ENCODE peak calls at places on chromosomes 1 and 21, in seven cellular contexts. T, R, G, Z, A, Q and C are unnamed samples.

GRCh38 chr1:203351037-203351625 is at the start of gene FMOD:
- DNase-seq in G (peak; percentile 29), R (peak; percentile 43), Z (no peak), Q (peak; percentile 63), T (no peak), A (peak; percentile 13), C (no peak)

GRCh38 chr1:169107673-169108160 is 1.2 kb downstream of the ATP1B1 start:
- DNase-seq in R (no peak), Z (no peak), A (no peak), T (no peak), G (peak; percentile 23), Q (no peak), C (no peak)

GRCh38 chr1:10060311-10061100 is 27.7 kb downstream of the UBE4B start:
- DNase-seq in Z (no peak), Q (no peak), T (no peak), R (no peak), A (no peak), G (no peak), C (no peak)

GRCh38 chr1:25180996-25181395 is 51.3 kb downstream of the SYF2 start:
- DNase-seq in T (no peak), G (no peak), A (no peak), Z (no peak), Q (no peak), R (no peak), C (no peak)

GRCh38 chr1:119635801-119636390 is 12.2 kb downstream of the ZNF697 start:
- DNase-seq in T (no peak), Z (no peak), G (no peak), A (no peak), R (no peak), Q (no peak), C (no peak)

GRCh38 chr1:152459596-152460528 is 45.8 kb upstream of the CRNN start:
- DNase-seq in Q (peak; percentile 83), Z (no peak), T (no peak), G (peak; percentile 71), R (peak; percentile 66), A (peak; percentile 20), C (no peak)

GRCh38 chr1:198153103-198153502 is 3.7 kb upstream of the NEK7 start:
- DNase-seq in G (no peak), T (no peak), Q (no peak), Z (no peak), A (peak; percentile 58), R (peak; percentile 45), C (no peak)

GRCh38 chr1:232868793-232869491 is 63.7 kb downstream of the MAP10 start:
- DNase-seq in Z (no peak), A (no peak), R (no peak), T (no peak), G (no peak), Q (no peak), C (no peak)

GRCh38 chr1:21882721-21883415 is 54.2 kb downstream of the HSPG2 start:
- DNase-seq in Q (no peak), R (no peak), A (no peak), T (no peak), G (no peak), Z (no peak), C (no peak)

GRCh38 chr1:54456921-54457529 is 50.8 kb upstream of the SSBP3 start:
- DNase-seq in A (no peak), Q (no peak), R (no peak), T (no peak), G (no peak), Z (no peak), C (no peak)

GRCh38 chr1:22652457-22652856 is 579 bp upstream of the C1QB start:
- DNase-seq in Q (no peak), Z (no peak), R (no peak), G (no peak), T (no peak), A (no peak), C (no peak)

GRCh38 chr1:93723101-93723500 is 41.5 kb upstream of the BCAR3 start:
- DNase-seq in A (no peak), Q (no peak), Z (no peak), R (no peak), G (peak; percentile 54), T (no peak), C (no peak)

GRCh38 chr1:22556391-22557104 is 6.7 kb upstream of the EPHA8 start:
- DNase-seq in R (no peak), Z (peak; percentile 37), G (no peak), T (no peak), Q (peak; percentile 56), A (no peak), C (no peak)

GRCh38 chr21:31425158-31425557 is 81.1 kb upstream of the TIAM1 start:
- DNase-seq in G (no peak), A (no peak), R (no peak), Z (no peak), Q (no peak), T (no peak), C (no peak)

GRCh38 chr1:60425528-60425927 is 352.0 kb upstream of the C1orf87 start:
- DNase-seq in Q (peak; percentile 13), A (no peak), T (no peak), G (no peak), R (no peak), Z (peak; percentile 22), C (no peak)

DNA sequence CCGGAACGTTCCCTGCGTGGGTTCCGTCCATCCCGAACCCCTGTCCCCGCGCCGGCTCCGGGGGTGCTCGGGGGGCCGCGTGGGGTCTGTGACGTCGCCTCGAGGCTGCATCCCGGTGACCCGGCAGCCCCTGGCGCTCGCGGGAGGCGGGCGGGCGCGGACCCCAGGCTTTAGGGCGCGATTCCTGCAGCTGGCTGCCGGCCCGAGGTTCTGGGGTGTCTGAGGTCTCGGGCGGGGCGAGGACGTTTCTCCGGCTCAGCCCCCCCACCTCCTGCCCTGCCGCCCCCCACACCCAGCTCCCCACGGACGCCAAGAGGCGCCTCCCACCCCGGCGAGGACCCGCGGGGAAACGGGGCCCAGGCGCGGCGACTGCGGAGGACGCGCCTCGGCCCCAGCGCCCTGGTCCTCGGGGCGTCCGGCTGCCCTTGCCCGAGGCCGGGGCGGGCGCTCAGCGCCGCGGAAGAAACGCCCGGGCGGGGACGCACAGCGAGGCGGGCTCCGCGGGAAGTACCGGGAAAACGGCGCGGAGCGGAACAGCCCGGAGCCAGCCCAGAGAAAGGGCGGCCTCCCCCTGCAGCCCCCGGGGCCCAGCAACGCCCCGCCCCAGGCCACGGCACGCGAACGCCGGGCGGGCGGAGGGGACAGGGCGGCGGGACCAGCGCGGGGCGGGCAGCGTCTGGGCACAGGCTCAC is 1.3 kb upstream of the PCBP3 start:
- DNase-seq in R (peak; percentile 36), Z (peak; percentile 17), G (no peak), A (no peak), Q (no peak), T (no peak), C (no peak)
- H3K27me3 ChIP-seq in R (no peaks in the 10 kb centered on the region), Z (peaks cover 29% of the 10 kb centered on the region), G (peaks cover 37% of the 10 kb centered on the region), A (no peaks in the 10 kb centered on the region), Q (no peaks in the 10 kb centered on the region), T (peaks cover 46% of the 10 kb centered on the region), C (no peaks in the 10 kb centered on the region)

GRCh38 chr1:39695011-39695410 is 3.8 kb upstream of the HPCAL4 start:
- DNase-seq in R (no peak), Z (no peak), G (no peak), A (no peak), Q (no peak), T (no peak), C (no peak)

GRCh38 chr1:39692152-39693064 is 1.2 kb upstream of the HPCAL4 start:
- DNase-seq in Z (no peak), G (no peak), A (no peak), Q (no peak), R (peak; percentile 60), T (no peak), C (no peak)

GRCh38 chr1:39691383-39692151 is at the start of gene HPCAL4:
- DNase-seq in A (peak; percentile 61), Q (peak; percentile 96), R (peak; percentile 90), T (peak; percentile 50), Z (peak; percentile 97), G (peak; percentile 87), C (no peak)

GRCh38 chr1:39696448-39696847 is 5.2 kb upstream of the HPCAL4 start:
- DNase-seq in A (no peak), R (no peak), T (no peak), Z (no peak), Q (no peak), G (no peak), C (no peak)

GRCh38 chr1:39694026-39694425 is 2.8 kb upstream of the HPCAL4 start:
- DNase-seq in R (no peak), T (no peak), G (no peak), Z (no peak), A (no peak), Q (no peak), C (no peak)
- H3K27me3 ChIP-seq in R (peaks cover 14% of the 10 kb centered on the region), T (peaks cover 51% of the 10 kb centered on the region), G (peaks cover 67% of the 10 kb centered on the region), Z (peaks cover 99% of the 10 kb centered on the region), A (peaks cover 6% of the 10 kb centered on the region), Q (peaks cover 15% of the 10 kb centered on the region), C (no peaks in the 10 kb centered on the region)

GRCh38 chr1:205228052-205228451 is 306 bp downstream of the TMCC2 start:
- DNase-seq in R (no peak), T (no peak), Q (peak; percentile 48), G (no peak), A (no peak), Z (no peak), C (no peak)
- H3K27me3 ChIP-seq in R (no peaks in the 10 kb centered on the region), T (peaks cover 3% of the 10 kb centered on the region), Q (no peaks in the 10 kb centered on the region), G (peaks cover 7% of the 10 kb centered on the region), A (no peaks in the 10 kb centered on the region), Z (peaks cover 34% of the 10 kb centered on the region), C (no peaks in the 10 kb centered on the region)

GRCh38 chr1:156743367-156744302 is 2.7 kb upstream of the MRPL24 start:
- DNase-seq in A (no peak), Q (no peak), G (no peak), T (no peak), R (no peak), Z (no peak), C (no peak)

GRCh38 chr1:156746716-156747631 is 4.5 kb downstream of the HDGF start:
- DNase-seq in G (peak; percentile 93), Z (peak; percentile 87), T (no peak), A (peak; percentile 93), R (peak; percentile 93), Q (peak; percentile 99), C (peak; percentile 95)

GRCh38 chr1:156746381-156746715 is 5.1 kb downstream of the HDGF start:
- DNase-seq in Q (no peak), Z (no peak), R (no peak), T (no peak), G (no peak), A (no peak), C (no peak)

GRCh38 chr1:156744344-156744743 is 3.5 kb upstream of the MRPL24 start:
- DNase-seq in A (no peak), T (no peak), R (no peak), G (no peak), Q (no peak), Z (no peak), C (no peak)

DNA sequence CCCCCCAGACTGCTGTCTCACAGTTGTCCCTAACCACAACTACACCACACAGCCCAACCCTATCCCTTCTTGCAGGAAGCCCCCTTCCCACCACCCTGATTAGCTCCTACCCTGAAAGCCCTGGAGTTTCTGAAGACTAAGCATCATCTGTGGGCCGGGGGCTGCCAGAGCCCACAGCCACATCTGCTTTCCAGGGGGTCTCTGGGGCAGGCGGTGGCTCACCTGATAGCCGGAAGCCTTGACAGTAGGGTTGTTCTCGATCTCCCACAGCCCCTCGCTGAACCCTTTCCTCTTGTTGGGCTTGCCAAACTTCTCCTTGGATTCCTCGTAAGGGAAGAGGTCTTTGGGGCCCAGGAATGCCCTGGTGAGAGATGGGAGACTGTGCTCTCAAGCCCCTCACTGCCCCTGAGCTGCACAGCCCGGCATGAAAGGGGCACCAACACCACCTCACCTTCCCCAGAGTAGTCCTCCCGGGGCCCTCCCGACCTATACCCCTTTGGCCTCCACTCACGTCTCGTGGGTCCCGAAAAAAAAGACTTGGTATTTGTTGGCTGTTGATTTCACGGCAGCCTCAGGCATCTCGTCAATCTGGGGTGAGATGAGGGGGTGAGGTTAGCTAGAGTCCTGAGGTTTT is 4.0 kb upstream of the MRPL24 start:
- DNase-seq in Z (no peak), A (no peak), T (no peak), Q (no peak), G (no peak), R (no peak), C (no peak)
- H3K27me3 ChIP-seq in Z (no peaks in the 10 kb centered on the region), A (no peaks in the 10 kb centered on the region), T (no peaks in the 10 kb centered on the region), Q (no peaks in the 10 kb centered on the region), G (no peaks in the 10 kb centered on the region), R (no peaks in the 10 kb centered on the region), C (no peaks in the 10 kb centered on the region)